ENCODE peak calls at places on chromosomes 7 and 10, in four cellular contexts. R is stimulated activated CD4-positive, alpha-beta T cell treated with anti-CD3 and anti-CD28 coated beads, Interleukin-12 subunit alpha, Interleukin-12 subunit beta, amount 100 ng/mL, for 4 hours; P is activated T-cell treated with anti-CD3 and anti-CD28 coated beads for 1 hour; G is GM04504. V is an unnamed sample.

GRCh38 chr10:130020651-130021372 is 56.7 kb upstream of the EBF3 start:
- DNase-seq in R (no peak), P (no peak), G (no peak), V (no peak)

GRCh38 chr7:107879400-107880035 is 11.5 kb upstream of the DLD start:
- DNase-seq in R (no peak), P (no peak), G (no peak), V (no peak)

GRCh38 chr10:27815261-27815660 is 69.6 kb upstream of the MKX start:
- DNase-seq in R (no peak), P (no peak), G (no peak), V (no peak)

GRCh38 chr7:156638443-156639077 is 2.0 kb upstream of the RNF32 start:
- DNase-seq in R (no peak), P (no peak), G (no peak), V (no peak)

GRCh38 chr7:23893942-23894890 is 184.2 kb downstream of the STK31 start:
- DNase-seq in R (no peak), P (no peak), G (no peak), V (no peak)

GRCh38 chr10:31820794-31821369 is 107.7 kb downstream of the ARHGAP12 start:
- DNase-seq in R (no peak), P (no peak), G (no peak), V (no peak)

GRCh38 chr7:131509087-131509486 is 47.3 kb downstream of the PODXL start:
- DNase-seq in R (no peak), P (no peak), G (no peak), V (no peak)

GRCh38 chr10:31318382-31318853 is 598 bp upstream of the ZEB1 start:
- DNase-seq in R (peak), P (no peak), G (no peak), V (peak)

GRCh38 chr7:38432080-38432479 is 158.6 kb upstream of the TARP start:
- DNase-seq in R (no peak), P (no peak), G (no peak), V (no peak)

GRCh38 chr7:38940774-38941173 is 31.8 kb upstream of the VPS41 start:
- DNase-seq in R (no peak), P (no peak), G (no peak), V (no peak)

GRCh38 chr10:27743736-27744477 is 1.7 kb downstream of the MKX start:
- DNase-seq in R (no peak), P (no peak), G (no peak), V (no peak)

GRCh38 chr10:75408911-75409885 is 7.6 kb upstream of the ZNF503 start:
- DNase-seq in R (peak), P (no peak), G (no peak), V (no peak)

GRCh38 chr7:57203161-57203791 is 71.0 kb upstream of the ZNF479 start:
- DNase-seq in R (no peak), P (no peak), G (no peak), V (no peak)

GRCh38 chr10:69087600-69088470 is at the start of gene SRGN:
- DNase-seq in R (peak), P (peak), G (no peak), V (no peak)

GRCh38 chr7:101565601-101566209 is 63.4 kb downstream of the MYL10 start:
- DNase-seq in R (no peak), P (no peak), G (no peak), V (no peak)

GRCh38 chr7:131424219-131424822 is 96.6 kb downstream of the MKLN1 start:
- DNase-seq in R (no peak), P (no peak), G (peak), V (peak)

GRCh38 chr7:134018321-134018720 is 108.8 kb upstream of the LRGUK start:
- DNase-seq in R (no peak), P (no peak), G (no peak), V (no peak)

GRCh38 chr10:83433705-83434104 is 705.6 kb upstream of the GHITM start:
- DNase-seq in R (no peak), P (no peak), G (no peak), V (no peak)

GRCh38 chr7:92340016-92340415 is 94.2 kb downstream of the ANKIB1 start:
- DNase-seq in R (no peak), P (no peak), G (no peak), V (no peak)

GRCh38 chr7:130292682-130293257 is at the start of gene CPA4:
- DNase-seq in R (no peak), P (no peak), G (peak), V (peak)

GRCh38 chr7:44977304-44977858 is 1.4 kb downstream of the MYO1G start:
- DNase-seq in R (peak), P (peak), G (no peak), V (no peak)

GRCh38 chr7:75937958-75938786 is 23.2 kb downstream of the POR start:
- DNase-seq in R (no peak), P (no peak), G (peak), V (peak)

GRCh38 chr7:158740013-158740656 is 35.5 kb upstream of the NCAPG2 start:
- DNase-seq in R (no peak), P (no peak), G (peak), V (peak)

GRCh38 chr10:6917125-6917524 is 337.0 kb upstream of the PRKCQ start:
- DNase-seq in R (no peak), P (no peak), G (no peak), V (no peak)

GRCh38 chr10:5254488-5254887 is 57.9 kb downstream of the AKR1C4 start:
- DNase-seq in R (no peak), P (no peak), G (no peak), V (no peak)

GRCh38 chr7:149727541-149728476 is 45.6 kb downstream of the ZNF467 start:
- DNase-seq in R (no peak), P (no peak), G (no peak), V (no peak)

GRCh38 chr10:125144693-125145623 is 15.4 kb downstream of the CTBP2 start:
- DNase-seq in R (no peak), P (no peak), G (no peak), V (no peak)

GRCh38 chr10:86446424-86446823 is 75.2 kb downstream of the WAPL start:
- DNase-seq in R (no peak), P (no peak), G (no peak), V (no peak)

GRCh38 chr10:598415-599170 is 90.9 kb downstream of the DIP2C start:
- DNase-seq in R (no peak), P (no peak), G (peak), V (peak)

GRCh38 chr7:134327896-134328295 is 11.2 kb upstream of the SLC35B4 start:
- DNase-seq in R (peak), P (peak), G (peak), V (peak)

GRCh38 chr10:49569031-49569765 is 30.3 kb upstream of the ERCC6 start:
- DNase-seq in R (no peak), P (no peak), G (no peak), V (no peak)

GRCh38 chr7:125358551-125359167 is 429.0 kb upstream of the POT1 start:
- DNase-seq in R (no peak), P (no peak), G (no peak), V (peak)

GRCh38 chr10:102831322-102832071 is 5.7 kb downstream of the CYP17A1 start:
- DNase-seq in R (no peak), P (no peak), G (peak), V (no peak)

GRCh38 chr10:113169111-113169510 is 219.1 kb downstream of the TCF7L2 start:
- DNase-seq in R (no peak), P (no peak), G (no peak), V (no peak)

GRCh38 chr10:106565546-106565945 is 599.0 kb downstream of the SORCS1 start:
- DNase-seq in R (no peak), P (no peak), G (no peak), V (no peak)

GRCh38 chr10:132514841-132515521 is 22.6 kb upstream of the INPP5A start:
- DNase-seq in R (no peak), P (no peak), G (no peak), V (no peak)

GRCh38 chr7:19024261-19024660 is 93.2 kb downstream of the TWIST1 start:
- DNase-seq in R (no peak), P (no peak), G (peak), V (peak)

GRCh38 chr7:134946260-134946659 is 40.0 kb upstream of the AGBL3 start:
- DNase-seq in R (no peak), P (no peak), G (no peak), V (no peak)